ENCODE peak calls at places on chromosomes 16 and 17, in ten cellular contexts. K, F, O, X, M, J, C, R, D and Q are unnamed samples.

GRCh38 chr17:1095853-1096675 is 83.7 kb downstream of the ABR start:
- DNase-seq in K (no peak), F (no peak), O (no peak), X (no peak), M (no peak), J (no peak), C (no peak), R (no peak), D (no peak), Q (peak)

GRCh38 chr17:18257268-18257681 is 1.3 kb downstream of the FLII start:
- DNase-seq in K (no peak), F (no peak), O (no peak), X (peak), M (peak), J (no peak), C (no peak), R (no peak), D (no peak), Q (no peak)

GRCh38 chr17:47690121-47690520 is 3.8 kb upstream of the TBKBP1 start:
- DNase-seq in K (no peak), F (no peak), O (no peak), X (no peak), M (no peak), J (no peak), C (no peak), R (no peak), D (no peak), Q (no peak)

GRCh38 chr17:77475012-77475976 is 334.5 kb downstream of the SEC14L1 start:
- DNase-seq in K (peak), F (peak), O (peak), X (peak), M (peak), J (no peak), C (no peak), R (peak), D (peak), Q (no peak)

GRCh38 chr17:78488867-78489634 is 88.1 kb downstream of the DNAH17 start:
- DNase-seq in K (no peak), F (no peak), O (no peak), X (no peak), M (no peak), J (no peak), C (no peak), R (no peak), D (no peak), Q (no peak)

GRCh38 chr17:40121191-40121885 is 433 bp upstream of the MSL1 start:
- DNase-seq in K (no peak), F (no peak), O (no peak), X (peak), M (peak), J (peak), C (peak), R (no peak), D (peak), Q (peak)

GRCh38 chr16:4934591-4934990 is 2.4 kb downstream of the PPL start:
- DNase-seq in K (no peak), F (no peak), O (no peak), X (no peak), M (no peak), J (no peak), C (no peak), R (no peak), D (no peak), Q (no peak)

GRCh38 chr17:13362341-13363122 is 239.2 kb downstream of the HS3ST3A1 start:
- DNase-seq in K (no peak), F (no peak), O (no peak), X (no peak), M (no peak), J (no peak), C (no peak), R (no peak), D (peak), Q (no peak)

GRCh38 chr16:30094541-30095165 is 1.4 kb downstream of the YPEL3 start:
- DNase-seq in K (no peak), F (no peak), O (no peak), X (no peak), M (no peak), J (no peak), C (no peak), R (no peak), D (no peak), Q (peak)

GRCh38 chr17:1180958-1181768 is 1.4 kb upstream of the ABR start:
- DNase-seq in K (no peak), F (no peak), O (no peak), X (no peak), M (no peak), J (no peak), C (no peak), R (no peak), D (no peak), Q (peak)

GRCh38 chr17:13311301-13311700 is 290.4 kb downstream of the HS3ST3A1 start:
- DNase-seq in K (no peak), F (peak), O (no peak), X (no peak), M (no peak), J (peak), C (no peak), R (no peak), D (peak), Q (no peak)

GRCh38 chr16:67036323-67036741 is 7.4 kb downstream of the CBFB start:
- DNase-seq in K (no peak), F (no peak), O (no peak), X (no peak), M (no peak), J (no peak), C (no peak), R (no peak), D (no peak), Q (no peak)

GRCh38 chr17:76909971-76910760 is 42.0 kb downstream of the MGAT5B start:
- DNase-seq in K (peak), F (no peak), O (no peak), X (no peak), M (peak), J (no peak), C (peak), R (no peak), D (peak), Q (no peak)

GRCh38 chr17:64736804-64737492 is 74.8 kb upstream of the SMURF2 start:
- DNase-seq in K (peak), F (no peak), O (peak), X (peak), M (peak), J (no peak), C (no peak), R (peak), D (peak), Q (no peak)

GRCh38 chr17:57033296-57033695 is 51.8 kb upstream of the AKAP1 start:
- DNase-seq in K (no peak), F (no peak), O (no peak), X (no peak), M (no peak), J (peak), C (no peak), R (no peak), D (no peak), Q (no peak)

GRCh38 chr17:70021726-70022125 is 53.3 kb upstream of the KCNJ16 start:
- DNase-seq in K (no peak), F (no peak), O (no peak), X (no peak), M (no peak), J (no peak), C (no peak), R (no peak), D (no peak), Q (no peak)

GRCh38 chr16:10683160-10683559 is 11.6 kb downstream of the TEKT5 start:
- DNase-seq in K (no peak), F (no peak), O (no peak), X (no peak), M (no peak), J (no peak), C (peak), R (no peak), D (no peak), Q (no peak)

GRCh38 chr17:82752371-82753200 is 721 bp downstream of the TBCD start:
- DNase-seq in K (no peak), F (no peak), O (no peak), X (no peak), M (no peak), J (no peak), C (peak), R (no peak), D (peak), Q (no peak)

GRCh38 chr17:1158879-1159278 is 20.9 kb downstream of the ABR start:
- DNase-seq in K (no peak), F (no peak), O (no peak), X (no peak), M (no peak), J (no peak), C (no peak), R (peak), D (no peak), Q (no peak)

GRCh38 chr16:4660454-4661007 is 32.8 kb upstream of the NUDT16L1 start:
- DNase-seq in K (peak), F (no peak), O (peak), X (peak), M (peak), J (peak), C (no peak), R (no peak), D (peak), Q (peak)

GRCh38 chr17:74608511-74608910 is 15.0 kb downstream of the CD300E start:
- DNase-seq in K (no peak), F (no peak), O (no peak), X (no peak), M (no peak), J (no peak), C (no peak), R (no peak), D (no peak), Q (no peak)

GRCh38 chr17:74012465-74012864 is 191.0 kb upstream of the RPL38 start:
- DNase-seq in K (peak), F (no peak), O (no peak), X (no peak), M (no peak), J (peak), C (no peak), R (no peak), D (no peak), Q (no peak)

GRCh38 chr17:56570199-56570598 is 23.3 kb upstream of the NOG start:
- DNase-seq in K (no peak), F (no peak), O (no peak), X (no peak), M (no peak), J (no peak), C (no peak), R (no peak), D (no peak), Q (no peak)

GRCh38 chr17:14935139-14935538 is 330.0 kb downstream of the PMP22 start:
- DNase-seq in K (no peak), F (no peak), O (no peak), X (no peak), M (no peak), J (no peak), C (no peak), R (no peak), D (no peak), Q (no peak)

GRCh38 chr17:76791053-76791980 is 53.4 kb downstream of the MFSD11 start:
- DNase-seq in K (peak), F (peak), O (peak), X (peak), M (peak), J (peak), C (peak), R (no peak), D (peak), Q (peak)

GRCh38 chr17:78555741-78556401 is 21.3 kb downstream of the DNAH17 start:
- DNase-seq in K (no peak), F (no peak), O (no peak), X (no peak), M (no peak), J (no peak), C (no peak), R (no peak), D (peak), Q (no peak)

GRCh38 chr16:1188781-1189189 is 35.9 kb downstream of the CACNA1H start:
- DNase-seq in K (peak), F (no peak), O (peak), X (peak), M (peak), J (no peak), C (peak), R (no peak), D (peak), Q (no peak)

GRCh38 chr17:50905460-50905803 is 39.3 kb upstream of the TOB1 start:
- DNase-seq in K (no peak), F (no peak), O (no peak), X (no peak), M (no peak), J (peak), C (no peak), R (no peak), D (no peak), Q (no peak)

GRCh38 chr16:52407778-52408177 is 139.2 kb downstream of the TOX3 start:
- DNase-seq in K (no peak), F (no peak), O (no peak), X (no peak), M (no peak), J (no peak), C (no peak), R (no peak), D (no peak), Q (no peak)

GRCh38 chr17:55842405-55843158 is 91.7 kb downstream of the PCTP start:
- DNase-seq in K (no peak), F (no peak), O (no peak), X (no peak), M (no peak), J (no peak), C (no peak), R (no peak), D (no peak), Q (no peak)

GRCh38 chr17:2239170-2239551 is 64.4 kb downstream of the SMG6 start:
- DNase-seq in K (no peak), F (no peak), O (no peak), X (no peak), M (no peak), J (no peak), C (no peak), R (no peak), D (no peak), Q (no peak)